ENCODE peak calls at places on chromosome 9, in five cellular contexts. T is body of pancreas, Q is heart left ventricle, P is coronary artery, A is cardiac fibroblast. N is an unnamed sample.

GRCh38 chr9:126488881-126489404 is 124.8 kb upstream of the LMX1B start:
- DNase-seq in P (no peak), A (no peak), T (no peak), Q (no peak), N (no peak)

GRCh38 chr9:13141629-13142028 is 137.9 kb downstream of the MPDZ start:
- DNase-seq in A (peak), P (no peak), T (no peak), Q (no peak), N (peak)

GRCh38 chr9:114218264-114219120 is 63.2 kb downstream of the COL27A1 start:
- DNase-seq in T (no peak), P (no peak), A (peak), Q (no peak), N (no peak)

GRCh38 chr9:91546574-91546973 is 122.9 kb upstream of the NFIL3 start:
- DNase-seq in T (no peak), A (peak), Q (no peak), P (no peak), N (peak)

GRCh38 chr9:108983885-108984284 is 29.4 kb downstream of the CTNNAL1 start:
- DNase-seq in A (no peak), T (no peak), P (no peak), Q (no peak), N (peak)

GRCh38 chr9:2603621-2604020 is 18.0 kb upstream of the VLDLR start:
- DNase-seq in Q (no peak), P (no peak), T (no peak), A (no peak), N (no peak)

GRCh38 chr9:7079051-7079450 is 321.3 kb downstream of the KDM4C start:
- DNase-seq in Q (no peak), T (no peak), A (no peak), P (no peak), N (no peak)

GRCh38 chr9:119366909-119367690 is 2.1 kb downstream of the BRINP1 start:
- DNase-seq in Q (no peak), A (no peak), P (no peak), T (peak), N (peak)

GRCh38 chr9:23819403-23819802 is 6.6 kb downstream of the ELAVL2 start:
- DNase-seq in Q (no peak), P (no peak), T (no peak), A (no peak), N (no peak)

GRCh38 chr9:7300484-7300883 is 499.1 kb downstream of the DMAC1 start:
- DNase-seq in T (no peak), Q (no peak), P (no peak), A (no peak), N (no peak)

GRCh38 chr9:124658165-124659017 is 112.7 kb downstream of the NR6A1 start:
- DNase-seq in T (peak), Q (peak), A (peak), P (peak), N (peak)

GRCh38 chr9:116100711-116101111 is 52.9 kb upstream of the PAPPA start:
- DNase-seq in P (no peak), Q (no peak), A (peak), T (no peak), N (peak)

GRCh38 chr9:19028835-19029451 is 4.1 kb downstream of the SAXO1 start:
- DNase-seq in T (peak), P (no peak), A (peak), Q (peak), N (peak)

GRCh38 chr9:61665829-61666228 is 476.0 kb downstream of the SPATA31A7 start:
- DNase-seq in Q (no peak), A (no peak), T (no peak), P (peak), N (no peak)

GRCh38 chr9:136339958-136340310 is 12.6 kb downstream of the GPSM1 start:
- DNase-seq in T (peak), A (no peak), P (no peak), Q (no peak), N (no peak)

GRCh38 chr9:32395483-32396216 is 11.2 kb downstream of the ACO1 start:
- DNase-seq in Q (peak), T (peak), A (peak), P (no peak), N (peak)

GRCh38 chr9:123414226-123414625 is 58.2 kb downstream of the CRB2 start:
- DNase-seq in A (no peak), Q (no peak), P (no peak), T (no peak), N (no peak)

GRCh38 chr9:123411191-123411590 is 55.2 kb downstream of the CRB2 start:
- DNase-seq in T (no peak), A (no peak), P (no peak), Q (no peak), N (no peak)

GRCh38 chr9:123410281-123410910 is 54.4 kb downstream of the CRB2 start:
- DNase-seq in A (no peak), P (no peak), T (no peak), Q (no peak), N (no peak)

GRCh38 chr9:123412171-123412820 is 56.3 kb downstream of the CRB2 start:
- DNase-seq in Q (no peak), P (no peak), T (no peak), A (no peak), N (no peak)

GRCh38 chr9:123411636-123412035 is 55.6 kb downstream of the CRB2 start:
- DNase-seq in T (no peak), P (no peak), A (no peak), Q (no peak), N (no peak)
- TF ChIP-seq CTCF in T (no peak), P (no peak), A (no peak), Q (no peak), N (no peak)

DNA sequence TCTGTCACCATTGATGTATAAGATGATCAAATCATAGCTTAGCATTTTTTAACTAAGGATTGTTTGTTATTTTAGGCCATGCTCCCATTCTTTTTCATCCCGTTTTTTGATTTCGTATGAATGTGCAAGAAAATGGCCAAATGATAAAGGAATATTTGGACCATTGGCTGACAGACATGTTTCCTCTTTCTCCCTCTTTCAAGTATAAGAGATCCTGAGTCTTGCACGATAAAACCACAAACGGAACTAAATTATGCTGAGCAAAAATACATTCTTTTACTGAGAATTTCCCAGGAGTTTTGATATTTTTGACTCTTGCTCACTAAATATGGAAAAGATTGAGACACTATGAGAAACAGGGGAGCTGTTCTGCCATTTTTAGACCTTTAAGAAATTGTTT is 90.4 kb upstream of the KLF9 start:
- DNase-seq in T (no peak), Q (no peak), A (peak), P (no peak), N (no peak)
- H3K4me3 ChIP-seq in T (no peak), Q (no peak), A (no peak), P (no peak), N (no peak)

GRCh38 chr9:28379082-28379481 is 805.8 kb upstream of the C9orf72 start:
- DNase-seq in T (no peak), A (no peak), P (no peak), Q (no peak), N (no peak)

GRCh38 chr9:28378236-28378635 is 805.0 kb upstream of the C9orf72 start:
- DNase-seq in A (no peak), T (no peak), P (no peak), Q (no peak), N (peak)
- TF ChIP-seq CTCF in A (no peak), T (no peak), P (no peak), Q (no peak), N (no peak)

GRCh38 chr9:94808926-94809700 is 82.6 kb downstream of the AOPEP start:
- DNase-seq in A (no peak), P (no peak), T (no peak), Q (no peak), N (no peak)
- H3K4me3 ChIP-seq in A (no peak), P (no peak), T (no peak), Q (no peak), N (no peak)

GRCh38 chr9:107547303-107547702 is 57.7 kb upstream of the KLF4 start:
- DNase-seq in A (no peak), T (no peak), P (no peak), Q (no peak), N (no peak)
- TF ChIP-seq CTCF in A (no peak), T (no peak), P (no peak), Q (no peak), N (no peak)

GRCh38 chr9:129697956-129698757 is 32.7 kb downstream of the PRRX2 start:
- DNase-seq in A (no peak), T (peak), P (peak), Q (peak), N (no peak)
- H3K4me3 ChIP-seq in A (peak), T (no peak), P (peak), Q (peak), N (no peak)

GRCh38 chr9:135120249-135120648 is 32.8 kb downstream of the OLFM1 start:
- DNase-seq in T (no peak), P (no peak), A (no peak), Q (no peak), N (no peak)

GRCh38 chr9:135116892-135117680 is 29.6 kb downstream of the OLFM1 start:
- DNase-seq in Q (no peak), P (no peak), A (no peak), T (no peak), N (no peak)

GRCh38 chr9:135116371-135116770 is 28.9 kb downstream of the OLFM1 start:
- DNase-seq in P (no peak), T (no peak), A (no peak), Q (no peak), N (no peak)

GRCh38 chr9:135122316-135122715 is 34.8 kb downstream of the OLFM1 start:
- DNase-seq in A (no peak), P (no peak), T (no peak), Q (no peak), N (no peak)

DNA sequence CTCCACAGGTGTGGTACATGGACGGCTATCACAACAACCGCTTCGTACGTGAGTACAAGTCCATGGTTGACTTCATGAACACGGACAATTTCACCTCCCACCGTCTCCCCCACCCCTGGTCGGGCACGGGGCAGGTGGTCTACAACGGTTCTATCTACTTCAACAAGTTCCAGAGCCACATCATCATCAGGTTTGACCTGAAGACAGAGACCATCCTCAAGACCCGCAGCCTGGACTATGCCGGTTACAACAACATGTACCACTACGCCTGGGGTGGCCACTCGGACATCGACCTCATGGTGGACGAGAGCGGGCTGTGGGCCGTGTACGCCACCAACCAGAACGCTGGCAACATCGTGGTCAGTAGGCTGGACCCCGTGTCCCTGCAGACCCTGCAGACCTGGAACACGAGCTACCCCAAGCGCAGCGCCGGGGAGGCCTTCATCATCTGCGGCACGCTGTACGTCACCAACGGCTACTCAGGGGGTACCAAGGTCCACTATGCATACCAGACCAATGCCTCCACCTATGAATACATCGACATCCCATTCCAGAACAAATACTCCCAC is 32.1 kb downstream of the OLFM1 start:
- DNase-seq in Q (no peak), T (no peak), P (no peak), A (no peak), N (no peak)
- TF ChIP-seq CTCF in Q (no peak), T (no peak), P (no peak), A (no peak), N (no peak)

DNA sequence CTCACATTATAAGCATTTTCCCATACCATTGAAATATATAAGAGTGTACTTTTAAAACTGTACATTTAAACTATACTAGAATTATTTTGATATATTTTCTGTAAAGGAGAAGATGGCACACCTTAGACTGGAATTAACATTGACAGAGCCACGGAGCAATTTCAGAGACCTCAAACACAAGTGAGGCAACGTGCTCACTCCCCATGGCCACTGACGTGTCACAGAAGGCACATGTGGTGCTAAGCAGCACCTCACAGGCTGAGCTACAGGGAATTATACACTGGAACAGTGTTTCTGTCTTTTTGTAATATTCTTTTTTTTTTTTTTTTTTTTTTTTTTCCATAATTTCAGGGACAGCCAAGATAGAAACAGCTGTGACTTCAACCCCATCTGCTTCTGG is 66.5 kb downstream of the NUP214 start:
- DNase-seq in P (no peak), A (no peak), Q (no peak), T (no peak), N (no peak)
- H3K4me3 ChIP-seq in P (no peak), A (no peak), Q (no peak), T (no peak), N (no peak)

GRCh38 chr9:134136997-134137302 is 1.1 kb downstream of the WDR5 start:
- DNase-seq in P (no peak), A (no peak), Q (no peak), T (no peak), N (no peak)

GRCh38 chr9:134138292-134138691 is 2.4 kb downstream of the WDR5 start:
- DNase-seq in Q (no peak), T (peak), A (no peak), P (no peak), N (no peak)

GRCh38 chr9:134134949-134135342 is 936 bp upstream of the WDR5 start:
- DNase-seq in T (peak), Q (no peak), A (no peak), P (no peak), N (no peak)

GRCh38 chr9:134136117-134136996 is 475 bp downstream of the WDR5 start:
- DNase-seq in T (peak), A (peak), Q (no peak), P (no peak), N (no peak)

GRCh38 chr9:134135343-134136116 is at the start of gene WDR5:
- DNase-seq in P (peak), A (peak), Q (peak), T (peak), N (peak)
- TF ChIP-seq CTCF in P (no peak), A (peak), Q (peak), T (peak), N (peak)